ENCODE peak calls at places on chromosomes 4 and X, in four cellular contexts. E is astrocyte of the cerebellum, G is left kidney, Q is HCT116. C is an unnamed sample.

GRCh38 chrX:39886282-39886681 is 211.5 kb downstream of the BCOR start:
- DNase-seq in G (no peak), Q (no peak), E (no peak), C (no peak)

GRCh38 chrX:63746715-63747114 is 38.3 kb downstream of the ARHGEF9 start:
- DNase-seq in Q (no peak), E (no peak), G (no peak), C (no peak)

GRCh38 chr4:138439143-138439581 is 197.0 kb upstream of the SLC7A11 start:
- DNase-seq in G (no peak), E (peak), Q (no peak), C (no peak)

GRCh38 chrX:96770315-96770714 is 85.7 kb downstream of the DIAPH2 start:
- DNase-seq in E (peak), Q (no peak), G (peak), C (no peak)

GRCh38 chr4:94814237-94814636 is 56.5 kb downstream of the BMPR1B start:
- DNase-seq in Q (no peak), E (no peak), G (no peak), C (no peak)

GRCh38 chrX:39313149-39313548 is 511.9 kb downstream of the MID1IP1 start:
- DNase-seq in Q (no peak), E (no peak), G (no peak), C (no peak)

GRCh38 chr4:98659741-98660507 is 1.5 kb upstream of the TSPAN5 start:
- DNase-seq in E (no peak), G (no peak), Q (no peak), C (no peak)

GRCh38 chr4:123386608-123387007 is 10.0 kb upstream of the SPRY1 start:
- DNase-seq in E (no peak), G (peak), Q (no peak), C (no peak)

GRCh38 chr4:2768921-2769336 is 12.8 kb upstream of the TNIP2 start:
- DNase-seq in G (peak), E (no peak), Q (no peak), C (no peak)

GRCh38 chr4:168555437-168555836 is 58.6 kb downstream of the PALLD start:
- DNase-seq in Q (no peak), E (no peak), G (no peak), C (no peak)

GRCh38 chrX:120378570-120378969 is 16.7 kb downstream of the ATP1B4 start:
- DNase-seq in Q (no peak), G (no peak), E (no peak), C (no peak)